ENCODE peak calls at places on chromosomes 11 and 22, in five cellular contexts. One of them, this sample, is unnamed. For H3K27me3, the result is how much of the 10 kb centered on the place peaks cover.

GRCh38 chr22:41501209-41501608 is 32.3 kb downstream of the ACO2 start:
- ATAC-seq in HepG2: peak
- ATAC-seq in K562: no peak
- ATAC-seq in GM12878: peak
- ATAC-seq in upper lobe of left lung: no peak
- ATAC-seq in this sample: peak

GRCh38 chr22:31962392-31963113 is 18.2 kb downstream of the YWHAH start:
- ATAC-seq in HepG2: no peak
- ATAC-seq in K562: no peak
- ATAC-seq in GM12878: no peak
- ATAC-seq in upper lobe of left lung: no peak
- ATAC-seq in this sample: no peak

GRCh38 chr11:1838077-1838425 is 730 bp upstream of the TNNI2 start:
- ATAC-seq in HepG2: no peak
- ATAC-seq in K562: no peak
- ATAC-seq in GM12878: peak
- ATAC-seq in upper lobe of left lung: no peak
- ATAC-seq in this sample: no peak

GRCh38 chr11:64893194-64894069 is 15.0 kb upstream of the EHD1 start:
- ATAC-seq in HepG2: peak
- ATAC-seq in K562: no peak
- ATAC-seq in GM12878: peak
- ATAC-seq in upper lobe of left lung: no peak
- ATAC-seq in this sample: no peak

GRCh38 chr11:118526688-118527087 is 586 bp upstream of the TTC36 start:
- ATAC-seq in HepG2: no peak
- ATAC-seq in K562: no peak
- ATAC-seq in GM12878: no peak
- ATAC-seq in upper lobe of left lung: no peak
- ATAC-seq in this sample: no peak

GRCh38 chr11:130389315-130389935 is 39.0 kb downstream of the ADAMTS8 start:
- ATAC-seq in HepG2: peak
- ATAC-seq in K562: no peak
- ATAC-seq in GM12878: no peak
- ATAC-seq in upper lobe of left lung: no peak
- ATAC-seq in this sample: no peak

GRCh38 chr11:62601114-62601363 is 626 bp downstream of the MTA2 start:
- ATAC-seq in HepG2: peak
- ATAC-seq in K562: no peak
- ATAC-seq in GM12878: peak
- ATAC-seq in upper lobe of left lung: no peak
- ATAC-seq in this sample: peak

GRCh38 chr11:12539570-12539969 is 134.7 kb upstream of the TEAD1 start:
- ATAC-seq in HepG2: no peak
- ATAC-seq in K562: no peak
- ATAC-seq in GM12878: no peak
- ATAC-seq in upper lobe of left lung: no peak
- ATAC-seq in this sample: no peak

GRCh38 chr11:27934830-27935145 is 173.2 kb downstream of the KIF18A start:
- ATAC-seq in HepG2: no peak
- ATAC-seq in K562: no peak
- ATAC-seq in GM12878: no peak
- ATAC-seq in upper lobe of left lung: no peak
- ATAC-seq in this sample: no peak

GRCh38 chr11:95972055-95972454 is 48.1 kb upstream of the MTMR2 start:
- ATAC-seq in HepG2: no peak
- ATAC-seq in K562: no peak
- ATAC-seq in GM12878: no peak
- ATAC-seq in upper lobe of left lung: no peak
- ATAC-seq in this sample: peak

GRCh38 chr11:86923993-86924766 is 31.0 kb downstream of the FZD4 start:
- ATAC-seq in HepG2: peak
- ATAC-seq in K562: peak
- ATAC-seq in GM12878: no peak
- ATAC-seq in upper lobe of left lung: no peak
- ATAC-seq in this sample: no peak

GRCh38 chr11:19374189-19374588 is 133.4 kb upstream of the E2F8 start:
- ATAC-seq in HepG2: no peak
- ATAC-seq in K562: no peak
- ATAC-seq in GM12878: no peak
- ATAC-seq in upper lobe of left lung: no peak
- ATAC-seq in this sample: peak

GRCh38 chr11:117829369-117829725 is 4.8 kb upstream of the FXYD2 start:
- ATAC-seq in HepG2: no peak
- ATAC-seq in K562: no peak
- ATAC-seq in GM12878: peak
- ATAC-seq in upper lobe of left lung: no peak
- ATAC-seq in this sample: no peak

GRCh38 chr11:128389461-128389976 is 197.8 kb downstream of the ETS1 start:
- ATAC-seq in HepG2: no peak
- ATAC-seq in K562: no peak
- ATAC-seq in GM12878: no peak
- ATAC-seq in upper lobe of left lung: no peak
- ATAC-seq in this sample: no peak

GRCh38 chr11:36147491-36147890 is 141.7 kb downstream of the COMMD9 start:
- ATAC-seq in HepG2: no peak
- ATAC-seq in K562: no peak
- ATAC-seq in GM12878: no peak
- ATAC-seq in upper lobe of left lung: no peak
- ATAC-seq in this sample: no peak

GRCh38 chr11:93481696-93482095 is 61.5 kb downstream of the SMCO4 start:
- ATAC-seq in HepG2: no peak
- ATAC-seq in K562: no peak
- ATAC-seq in GM12878: peak
- ATAC-seq in upper lobe of left lung: no peak
- ATAC-seq in this sample: no peak

GRCh38 chr11:102666331-102666957 is 39.1 kb downstream of the MMP27 start:
- ATAC-seq in HepG2: peak
- ATAC-seq in K562: peak
- ATAC-seq in GM12878: peak
- ATAC-seq in upper lobe of left lung: no peak
- ATAC-seq in this sample: no peak

GRCh38 chr11:15742626-15743243 is 613.6 kb downstream of the SOX6 start:
- ATAC-seq in HepG2: no peak
- ATAC-seq in K562: no peak
- ATAC-seq in GM12878: no peak
- ATAC-seq in upper lobe of left lung: no peak
- ATAC-seq in this sample: no peak

GRCh38 chr11:13939952-13940610 is 22.4 kb upstream of the SPON1 start:
- ATAC-seq in HepG2: no peak
- ATAC-seq in K562: no peak
- ATAC-seq in GM12878: no peak
- ATAC-seq in upper lobe of left lung: no peak
- ATAC-seq in this sample: no peak

GRCh38 chr11:313787-314547 is at the start of gene IFITM1:
- ATAC-seq in HepG2: peak
- ATAC-seq in K562: peak
- ATAC-seq in GM12878: peak
- ATAC-seq in upper lobe of left lung: peak
- ATAC-seq in this sample: peak

GRCh38 chr11:3867209-3868071 is 12.0 kb downstream of the STIM1 start:
- ATAC-seq in HepG2: peak
- ATAC-seq in K562: peak
- ATAC-seq in GM12878: peak
- ATAC-seq in upper lobe of left lung: peak
- ATAC-seq in this sample: peak

GRCh38 chr11:117877120-117877784 is 794 bp upstream of the FXYD6 start:
- ATAC-seq in HepG2: no peak
- ATAC-seq in K562: no peak
- ATAC-seq in GM12878: no peak
- ATAC-seq in upper lobe of left lung: no peak
- ATAC-seq in this sample: no peak

GRCh38 chr11:71934213-71934612 is 5.4 kb downstream of the RNF121 start:
- ATAC-seq in HepG2: no peak
- ATAC-seq in K562: no peak
- ATAC-seq in GM12878: peak
- ATAC-seq in upper lobe of left lung: no peak
- ATAC-seq in this sample: no peak

GRCh38 chr11:59273008-59273841 is 60.5 kb upstream of the MPEG1 start:
- ATAC-seq in HepG2: no peak
- ATAC-seq in K562: no peak
- ATAC-seq in GM12878: peak
- ATAC-seq in upper lobe of left lung: peak
- ATAC-seq in this sample: no peak

GRCh38 chr11:2302844-2303626 is 1.2 kb downstream of the TSPAN32 start:
- ATAC-seq in HepG2: no peak
- ATAC-seq in K562: peak
- ATAC-seq in GM12878: no peak
- ATAC-seq in upper lobe of left lung: peak
- ATAC-seq in this sample: no peak

DNA sequence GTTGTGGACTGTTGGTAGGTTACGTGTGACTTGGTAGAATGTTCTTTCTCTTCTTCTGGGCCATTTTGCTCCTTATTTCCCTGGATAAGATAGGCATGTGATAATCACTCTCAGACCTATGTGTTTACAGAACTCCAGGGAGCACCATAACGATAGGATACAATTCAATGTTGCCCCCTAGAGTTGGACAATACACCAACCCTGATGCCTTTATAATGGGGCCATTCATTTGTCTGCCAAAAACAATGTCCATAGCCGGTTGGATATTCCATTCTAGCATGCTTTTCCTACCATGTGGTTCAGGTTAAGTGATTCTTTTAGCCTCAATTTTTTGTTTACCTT is 60.5 kb downstream of the APIP start:
- ATAC-seq in HepG2: peak
- ATAC-seq in K562: peak
- ATAC-seq in GM12878: no peak
- ATAC-seq in upper lobe of left lung: no peak
- ATAC-seq in this sample: no peak
- TF ChIP-seq CTCF in HepG2: peak
- TF ChIP-seq CTCF in K562: peak
- TF ChIP-seq CTCF in GM12878: no peak
- TF ChIP-seq CTCF in upper lobe of left lung: no peak
- TF ChIP-seq CTCF in this sample: no peak

DNA sequence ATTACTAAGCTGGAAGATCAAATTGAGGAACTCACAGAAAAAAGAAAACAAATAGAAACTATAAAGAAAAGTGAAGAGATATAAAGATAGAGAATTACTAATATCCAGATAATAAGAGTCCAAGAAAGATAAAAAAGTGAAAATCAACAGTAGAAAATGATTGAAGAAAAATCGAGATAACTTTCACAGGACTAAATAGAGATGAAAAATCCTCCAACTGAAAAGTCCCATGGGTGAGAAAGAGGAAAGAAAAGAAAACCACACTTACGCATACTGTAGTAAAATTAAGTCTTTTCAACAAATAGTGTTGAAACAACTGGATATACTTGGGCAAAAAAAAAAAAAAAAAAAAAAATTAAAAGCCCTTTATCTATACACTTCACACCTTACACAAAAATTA is 60.0 kb downstream of the ENTHD1 start:
- ATAC-seq in HepG2: no peak
- ATAC-seq in K562: no peak
- ATAC-seq in GM12878: no peak
- ATAC-seq in upper lobe of left lung: no peak
- ATAC-seq in this sample: no peak
- H3K27me3 ChIP-seq in HepG2: under half
- H3K27me3 ChIP-seq in K562: under half
- H3K27me3 ChIP-seq in GM12878: under half
- H3K27me3 ChIP-seq in upper lobe of left lung: under half
- H3K27me3 ChIP-seq in this sample: half or more

GRCh38 chr11:22079133-22079847 is 113.6 kb upstream of the ANO5 start:
- ATAC-seq in HepG2: no peak
- ATAC-seq in K562: no peak
- ATAC-seq in GM12878: no peak
- ATAC-seq in upper lobe of left lung: no peak
- ATAC-seq in this sample: no peak
- TF ChIP-seq EP300 in HepG2: no peak
- TF ChIP-seq EP300 in K562: no peak
- TF ChIP-seq EP300 in GM12878: no peak
- TF ChIP-seq EP300 in upper lobe of left lung: no peak
- TF ChIP-seq EP300 in this sample: no peak

DNA sequence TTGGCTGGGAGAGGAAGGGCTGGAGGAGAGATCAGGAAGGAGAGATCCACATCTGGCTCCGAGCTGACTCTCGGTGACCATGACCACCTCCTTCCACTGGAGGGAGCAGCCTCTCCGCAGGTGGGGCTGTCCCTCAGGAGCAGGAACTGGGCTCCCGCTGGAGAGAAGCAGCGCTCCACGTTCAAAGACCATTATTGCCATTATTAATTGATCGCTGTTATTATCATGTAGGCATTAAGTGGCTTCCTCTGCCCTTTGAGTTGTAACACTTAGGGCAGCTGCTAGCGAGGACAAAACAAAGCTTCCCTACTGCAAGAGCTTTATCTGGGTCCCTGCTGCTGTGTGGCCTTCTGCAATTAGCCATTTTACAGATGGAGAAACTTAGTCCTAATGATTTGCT is 251.9 kb downstream of the ST3GAL4 start:
- ATAC-seq in HepG2: peak
- ATAC-seq in K562: peak
- ATAC-seq in GM12878: peak
- ATAC-seq in upper lobe of left lung: no peak
- ATAC-seq in this sample: peak
- TF ChIP-seq CTCF in HepG2: peak
- TF ChIP-seq CTCF in K562: peak
- TF ChIP-seq CTCF in GM12878: peak
- TF ChIP-seq CTCF in upper lobe of left lung: peak
- TF ChIP-seq CTCF in this sample: peak

GRCh38 chr22:47251911-47252310 is 489.5 kb downstream of the TBC1D22A start:
- ATAC-seq in HepG2: no peak
- ATAC-seq in K562: no peak
- ATAC-seq in GM12878: no peak
- ATAC-seq in upper lobe of left lung: peak
- ATAC-seq in this sample: no peak
- H3K27me3 ChIP-seq in HepG2: under half
- H3K27me3 ChIP-seq in K562: under half
- H3K27me3 ChIP-seq in GM12878: under half
- H3K27me3 ChIP-seq in upper lobe of left lung: under half
- H3K27me3 ChIP-seq in this sample: under half